ENCODE peak calls at places on chromosome 3, in four cellular contexts. E, N, I and X are unnamed samples.
A peak's percentile ranks its signal among the peaks of the same experiment; 100 is the strongest.

GRCh38 chr3:12383218-12383617 is 94.3 kb downstream of the PPARG start:
- DNase-seq in E (no peak), N (no peak), I (no peak), X (no peak)

GRCh38 chr3:39150803-39151631 is 2.4 kb downstream of the CSRNP1 start:
- DNase-seq in E (peak; percentile 62), N (peak; percentile 95), I (peak; percentile 49), X (no peak)

GRCh38 chr3:101120039-101120438 is 126.8 kb upstream of the ABI3BP start:
- DNase-seq in E (no peak), N (no peak), I (no peak), X (no peak)

GRCh38 chr3:53382106-53382505 is 34.8 kb upstream of the DCP1A start:
- DNase-seq in E (no peak), N (no peak), I (no peak), X (no peak)

GRCh38 chr3:51622402-51622801 is 48.6 kb upstream of the TEX264 start:
- DNase-seq in E (no peak), N (no peak), I (no peak), X (no peak)

GRCh38 chr3:134364061-134364935 is 9.9 kb downstream of the AMOTL2 start:
- DNase-seq in E (peak; percentile 52), N (peak; percentile 99), I (peak; percentile 92), X (no peak)

GRCh38 chr3:119937229-119937628 is 155.3 kb downstream of the NR1I2 start:
- DNase-seq in E (no peak), N (no peak), I (no peak), X (no peak)

GRCh38 chr3:130480736-130481135 is 36.2 kb upstream of the COL6A6 start:
- DNase-seq in E (no peak), N (peak; percentile 88), I (no peak), X (no peak)

GRCh38 chr3:159635047-159635641 is 353.5 kb upstream of the IL12A start:
- DNase-seq in E (no peak), N (no peak), I (no peak), X (no peak)

GRCh38 chr3:141051641-141052569 is 758 bp downstream of the SPSB4 start:
- DNase-seq in E (no peak), N (peak; percentile 73), I (peak; percentile 88), X (no peak)

GRCh38 chr3:43327184-43327950 is 41.0 kb downstream of the SNRK start:
- DNase-seq in E (no peak), N (no peak), I (no peak), X (no peak)

GRCh38 chr3:48142316-48142870 is 45.8 kb downstream of the CDC25A start:
- DNase-seq in E (no peak), N (no peak), I (no peak), X (no peak)

GRCh38 chr3:48219543-48219942 is 3.8 kb upstream of the CAMP start:
- DNase-seq in E (no peak), N (no peak), I (no peak), X (no peak)

GRCh38 chr3:4597204-4597985 is 104.2 kb downstream of the ITPR1 start:
- DNase-seq in E (no peak), N (no peak), I (no peak), X (no peak)

GRCh38 chr3:11832964-11833621 is 13.6 kb downstream of the TAMM41 start:
- DNase-seq in E (no peak), N (peak; percentile 65), I (no peak), X (no peak)

GRCh38 chr3:27160146-27160545 is 209.0 kb downstream of the NEK10 start:
- DNase-seq in E (no peak), N (no peak), I (no peak), X (no peak)

GRCh38 chr3:123522666-123523412 is 62.0 kb downstream of the HACD2 start:
- DNase-seq in E (no peak), N (no peak), I (no peak), X (no peak)

GRCh38 chr3:119235151-119235550 is 5.5 kb downstream of the B4GALT4 start:
- DNase-seq in E (no peak), N (no peak), I (no peak), X (no peak)

GRCh38 chr3:78988324-78988723 is 779.5 kb downstream of the ROBO1 start:
- DNase-seq in E (no peak), N (no peak), I (peak; percentile 27), X (no peak)

GRCh38 chr3:157999246-157999645 is 107.0 kb downstream of the SHOX2 start:
- DNase-seq in E (no peak), N (no peak), I (no peak), X (no peak)

GRCh38 chr3:148203263-148204010 is 494.3 kb upstream of the AGTR1 start:
- DNase-seq in E (no peak), N (no peak), I (peak; percentile 3), X (no peak)

GRCh38 chr3:117097356-117097755 is 387.8 kb downstream of the TUSC7 start:
- DNase-seq in E (no peak), N (no peak), I (no peak), X (no peak)

GRCh38 chr3:196288141-196288460 is 575 bp upstream of the PCYT1A start:
- DNase-seq in E (no peak), N (no peak), I (no peak), X (no peak)

GRCh38 chr3:71154846-71155245 is 428.7 kb downstream of the FOXP1 start:
- DNase-seq in E (no peak), N (no peak), I (no peak), X (no peak)

GRCh38 chr3:71150293-71150954 is 433.1 kb downstream of the FOXP1 start:
- DNase-seq in E (no peak), N (no peak), I (no peak), X (no peak)

GRCh38 chr3:71152039-71152891 is 431.3 kb downstream of the FOXP1 start:
- DNase-seq in E (no peak), N (peak; percentile 41), I (no peak), X (no peak)

GRCh38 chr3:71153753-71154152 is 429.8 kb downstream of the FOXP1 start:
- DNase-seq in E (no peak), N (no peak), I (no peak), X (no peak)

DNA sequence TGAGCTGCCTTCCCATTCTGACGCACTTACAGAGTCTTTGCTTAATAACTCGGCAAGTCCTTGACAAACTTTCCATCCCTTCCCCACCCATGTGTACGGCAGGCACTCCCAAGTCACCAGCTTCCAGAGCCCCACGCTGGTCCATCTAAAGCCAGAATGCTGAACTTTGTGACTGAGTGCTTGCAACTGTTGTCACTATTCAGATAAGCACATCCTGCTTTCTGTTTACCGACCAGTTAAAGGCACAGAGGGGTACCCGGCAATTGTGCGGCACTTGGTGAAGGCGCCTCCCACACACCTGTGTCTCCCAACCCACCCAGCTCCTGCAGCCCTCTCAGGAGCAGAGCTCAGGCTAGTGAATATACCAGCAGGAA is 430.6 kb downstream of the FOXP1 start:
- DNase-seq in E (no peak), N (peak; percentile 63), I (no peak), X (no peak)
- TF ChIP-seq REST in E (no peak), N (no peak), I (no peak), X (no peak)

GRCh38 chr3:108409791-108410190 is 100.6 kb downstream of the MYH15 start:
- DNase-seq in E (no peak), N (no peak), I (no peak), X (no peak)

GRCh38 chr3:108407858-108408257 is 102.5 kb downstream of the MYH15 start:
- DNase-seq in E (no peak), N (no peak), I (no peak), X (no peak)

GRCh38 chr3:108410531-108410984 is 99.8 kb downstream of the MYH15 start:
- DNase-seq in E (no peak), N (no peak), I (no peak), X (no peak)

GRCh38 chr3:108406661-108407206 is 103.7 kb downstream of the MYH15 start:
- DNase-seq in E (peak; percentile 36), N (peak; percentile 62), I (peak; percentile 70), X (peak; percentile 75)

GRCh38 chr3:108408883-108409612 is 101.3 kb downstream of the MYH15 start:
- DNase-seq in E (no peak), N (no peak), I (no peak), X (no peak)
- H3K27ac ChIP-seq in E (no peak overlapping the region), N (no peak overlapping the region), I (no peak overlapping the region), X (no peak overlapping the region)

GRCh38 chr3:100060685-100061484 is 53.4 kb downstream of the FILIP1L start:
- DNase-seq in E (peak; percentile 18), N (no peak), I (no peak), X (no peak)

GRCh38 chr3:100057716-100058575 is 56.4 kb downstream of the FILIP1L start:
- DNase-seq in E (no peak), N (no peak), I (no peak), X (no peak)

GRCh38 chr3:100059472-100059871 is 54.8 kb downstream of the FILIP1L start:
- DNase-seq in E (no peak), N (no peak), I (no peak), X (no peak)

GRCh38 chr3:100063929-100064461 is 50.3 kb downstream of the FILIP1L start:
- DNase-seq in E (no peak), N (no peak), I (no peak), X (no peak)

GRCh38 chr3:100062665-100063064 is 51.6 kb downstream of the FILIP1L start:
- DNase-seq in E (no peak), N (no peak), I (no peak), X (no peak)
- TF ChIP-seq REST in E (no peak), N (no peak), I (no peak), X (no peak)

DNA sequence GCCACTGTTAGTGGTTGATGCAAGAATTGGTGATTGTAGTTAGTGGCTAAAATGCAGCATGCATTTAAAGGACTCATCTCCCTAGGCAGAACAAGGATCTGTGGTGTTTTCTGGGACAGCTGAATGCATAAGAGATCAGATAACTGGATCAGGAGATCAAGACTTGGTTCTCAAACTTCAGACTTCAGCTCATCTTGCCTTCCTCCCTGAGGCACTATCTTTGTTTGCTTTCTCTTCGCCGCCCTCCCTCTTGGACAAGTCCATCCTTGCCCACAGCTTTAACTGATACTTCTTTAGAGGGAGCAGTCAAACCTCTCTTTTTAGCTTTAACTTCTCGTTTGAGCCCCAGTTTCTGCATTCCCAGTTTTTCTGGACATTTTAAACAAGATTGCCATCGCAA is 195.4 kb upstream of the TPRG1 start:
- DNase-seq in E (no peak), N (no peak), I (no peak), X (no peak)
- H3K27ac ChIP-seq in E (no peak overlapping the region), N (no peak overlapping the region), I (no peak overlapping the region), X (no peak overlapping the region)

DNA sequence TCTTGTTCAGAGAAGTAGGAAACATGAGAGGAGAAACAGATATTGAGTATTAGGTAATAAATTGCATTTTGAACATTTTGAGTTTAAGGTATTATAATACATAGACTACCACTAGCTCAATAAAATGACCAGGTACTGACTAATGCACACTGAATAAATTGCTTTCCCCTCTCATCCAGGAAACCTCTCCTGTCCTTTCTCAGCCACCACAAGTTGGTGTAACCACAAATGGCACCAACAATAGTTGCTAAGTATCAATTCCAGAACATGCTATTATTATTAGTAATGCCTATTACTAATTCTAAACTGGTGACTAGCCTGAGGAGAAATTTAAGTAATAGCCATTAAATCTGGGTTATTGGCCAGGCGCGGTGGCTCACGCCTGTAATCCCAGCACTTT is 47.3 kb upstream of the XRN1 start:
- DNase-seq in E (no peak), N (no peak), I (no peak), X (no peak)
- TF ChIP-seq REST in E (no peak), N (no peak), I (no peak), X (no peak)

GRCh38 chr3:171873561-171873960 is 30.4 kb downstream of the TMEM212 start:
- DNase-seq in E (no peak), N (no peak), I (no peak), X (no peak)
- H3K27ac ChIP-seq in E (no peak overlapping the region), N (peak overlapping the region; percentile 85), I (peak overlapping the region; percentile 89), X (no peak overlapping the region)